ENCODE peak calls at places on chromosomes 12 and 14, in eight cellular contexts. One of them, this sample, is unnamed. For H3K27me3, the result is how much of the 10 kb centered on the place peaks cover.

GRCh38 chr14:59454131-59454530 is 11.0 kb downstream of the GPR135 start:
- DNase-seq in sigmoid colon: no peak
- DNase-seq in Peyer's patch: no peak
- DNase-seq in tibial artery: peak
- DNase-seq in left lung: no peak
- DNase-seq in pancreas: no peak
- DNase-seq in heart right ventricle: no peak
- DNase-seq in right atrium auricular region: peak
- DNase-seq in this sample: no peak

GRCh38 chr12:65335021-65335714 is 56.7 kb downstream of the MSRB3 start:
- DNase-seq in sigmoid colon: peak
- DNase-seq in Peyer's patch: no peak
- DNase-seq in tibial artery: no peak
- DNase-seq in left lung: no peak
- DNase-seq in pancreas: no peak
- DNase-seq in heart right ventricle: peak
- DNase-seq in right atrium auricular region: no peak
- DNase-seq in this sample: no peak

GRCh38 chr14:37142835-37143499 is 29.4 kb downstream of the SLC25A21 start:
- DNase-seq in sigmoid colon: no peak
- DNase-seq in Peyer's patch: no peak
- DNase-seq in tibial artery: no peak
- DNase-seq in left lung: no peak
- DNase-seq in pancreas: no peak
- DNase-seq in heart right ventricle: no peak
- DNase-seq in right atrium auricular region: no peak
- DNase-seq in this sample: no peak

GRCh38 chr12:104427547-104427938 is 29.2 kb upstream of the CHST11 start:
- DNase-seq in sigmoid colon: no peak
- DNase-seq in Peyer's patch: no peak
- DNase-seq in tibial artery: no peak
- DNase-seq in left lung: no peak
- DNase-seq in pancreas: no peak
- DNase-seq in heart right ventricle: no peak
- DNase-seq in right atrium auricular region: no peak
- DNase-seq in this sample: no peak

GRCh38 chr14:102056694-102057442 is 30.0 kb downstream of the HSP90AA1 start:
- DNase-seq in sigmoid colon: no peak
- DNase-seq in Peyer's patch: no peak
- DNase-seq in tibial artery: no peak
- DNase-seq in left lung: no peak
- DNase-seq in pancreas: no peak
- DNase-seq in heart right ventricle: no peak
- DNase-seq in right atrium auricular region: no peak
- DNase-seq in this sample: no peak

GRCh38 chr12:65263777-65264176 is 14.7 kb upstream of the MSRB3 start:
- DNase-seq in sigmoid colon: no peak
- DNase-seq in Peyer's patch: no peak
- DNase-seq in tibial artery: no peak
- DNase-seq in left lung: no peak
- DNase-seq in pancreas: no peak
- DNase-seq in heart right ventricle: no peak
- DNase-seq in right atrium auricular region: no peak
- DNase-seq in this sample: no peak

GRCh38 chr12:8689606-8690175 is 8.1 kb upstream of the RIMKLB start:
- DNase-seq in sigmoid colon: no peak
- DNase-seq in Peyer's patch: no peak
- DNase-seq in tibial artery: no peak
- DNase-seq in left lung: no peak
- DNase-seq in pancreas: no peak
- DNase-seq in heart right ventricle: no peak
- DNase-seq in right atrium auricular region: no peak
- DNase-seq in this sample: no peak

GRCh38 chr14:50257728-50258127 is 26.4 kb upstream of the SOS2 start:
- DNase-seq in sigmoid colon: no peak
- DNase-seq in Peyer's patch: no peak
- DNase-seq in tibial artery: no peak
- DNase-seq in left lung: no peak
- DNase-seq in pancreas: no peak
- DNase-seq in heart right ventricle: no peak
- DNase-seq in right atrium auricular region: no peak
- DNase-seq in this sample: no peak

GRCh38 chr12:75190846-75191245 is 18.8 kb downstream of the KCNC2 start:
- DNase-seq in sigmoid colon: no peak
- DNase-seq in Peyer's patch: no peak
- DNase-seq in tibial artery: no peak
- DNase-seq in left lung: no peak
- DNase-seq in pancreas: no peak
- DNase-seq in heart right ventricle: no peak
- DNase-seq in right atrium auricular region: no peak
- DNase-seq in this sample: no peak

GRCh38 chr14:92412912-92413311 is 89.9 kb downstream of the SLC24A4 start:
- DNase-seq in sigmoid colon: no peak
- DNase-seq in Peyer's patch: no peak
- DNase-seq in tibial artery: no peak
- DNase-seq in left lung: no peak
- DNase-seq in pancreas: no peak
- DNase-seq in heart right ventricle: no peak
- DNase-seq in right atrium auricular region: no peak
- DNase-seq in this sample: no peak

GRCh38 chr14:76698191-76698590 is 63.1 kb upstream of the VASH1 start:
- DNase-seq in sigmoid colon: no peak
- DNase-seq in Peyer's patch: peak
- DNase-seq in tibial artery: no peak
- DNase-seq in left lung: no peak
- DNase-seq in pancreas: no peak
- DNase-seq in heart right ventricle: no peak
- DNase-seq in right atrium auricular region: peak
- DNase-seq in this sample: no peak

GRCh38 chr12:1906579-1906978 is 11.9 kb downstream of the CACNA2D4 start:
- DNase-seq in sigmoid colon: no peak
- DNase-seq in Peyer's patch: no peak
- DNase-seq in tibial artery: no peak
- DNase-seq in left lung: no peak
- DNase-seq in pancreas: no peak
- DNase-seq in heart right ventricle: no peak
- DNase-seq in right atrium auricular region: no peak
- DNase-seq in this sample: no peak

GRCh38 chr14:24032727-24033418 is 18.9 kb upstream of the CARMIL3 start:
- DNase-seq in sigmoid colon: no peak
- DNase-seq in Peyer's patch: no peak
- DNase-seq in tibial artery: no peak
- DNase-seq in left lung: peak
- DNase-seq in pancreas: no peak
- DNase-seq in heart right ventricle: no peak
- DNase-seq in right atrium auricular region: peak
- DNase-seq in this sample: no peak

GRCh38 chr14:76947078-76947837 is 81.2 kb downstream of the IRF2BPL start:
- DNase-seq in sigmoid colon: peak
- DNase-seq in Peyer's patch: peak
- DNase-seq in tibial artery: peak
- DNase-seq in left lung: peak
- DNase-seq in pancreas: peak
- DNase-seq in heart right ventricle: peak
- DNase-seq in right atrium auricular region: peak
- DNase-seq in this sample: peak

GRCh38 chr14:24634158-24634557 is at the start of gene GZMB:
- DNase-seq in sigmoid colon: no peak
- DNase-seq in Peyer's patch: peak
- DNase-seq in tibial artery: no peak
- DNase-seq in left lung: no peak
- DNase-seq in pancreas: no peak
- DNase-seq in heart right ventricle: no peak
- DNase-seq in right atrium auricular region: no peak
- DNase-seq in this sample: no peak

DNA sequence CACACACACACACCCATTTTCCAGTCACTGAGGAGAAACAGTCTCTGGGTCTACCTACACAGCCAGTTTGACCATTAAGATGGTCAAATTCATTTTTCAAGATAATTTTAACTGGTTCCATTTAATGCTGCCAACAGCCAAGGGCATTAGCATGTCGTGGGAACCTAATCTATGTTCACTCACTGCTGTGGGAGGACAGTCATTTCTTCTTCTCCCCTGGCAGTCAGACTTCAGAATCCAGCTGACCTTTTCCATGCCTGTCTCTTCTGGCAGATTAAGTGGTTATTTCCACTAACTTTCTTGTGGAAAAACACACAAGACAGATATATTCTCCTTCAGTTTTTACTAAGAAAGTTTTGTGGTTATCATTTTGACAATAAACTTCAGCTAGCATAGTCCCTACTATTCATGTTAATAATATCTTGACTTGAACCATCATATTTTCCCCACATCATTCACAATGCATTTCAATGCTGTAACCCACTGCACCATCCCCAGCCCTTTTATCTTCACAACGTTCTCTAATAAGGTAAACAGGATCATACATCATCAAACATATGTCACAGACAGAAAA is 82.2 kb downstream of the DAD1 start:
- DNase-seq in sigmoid colon: no peak
- DNase-seq in Peyer's patch: no peak
- DNase-seq in tibial artery: no peak
- DNase-seq in left lung: no peak
- DNase-seq in pancreas: no peak
- DNase-seq in heart right ventricle: no peak
- DNase-seq in right atrium auricular region: no peak
- DNase-seq in this sample: no peak
- H3K4me3 ChIP-seq in sigmoid colon: no peak
- H3K4me3 ChIP-seq in Peyer's patch: no peak
- H3K4me3 ChIP-seq in tibial artery: no peak
- H3K4me3 ChIP-seq in left lung: no peak
- H3K4me3 ChIP-seq in pancreas: no peak
- H3K4me3 ChIP-seq in heart right ventricle: no peak
- H3K4me3 ChIP-seq in right atrium auricular region: no peak
- H3K4me3 ChIP-seq in this sample: no peak

GRCh38 chr12:54048694-54049093 is 4.9 kb upstream of the HOXC4 start:
- DNase-seq in sigmoid colon: no peak
- DNase-seq in Peyer's patch: no peak
- DNase-seq in tibial artery: no peak
- DNase-seq in left lung: no peak
- DNase-seq in pancreas: no peak
- DNase-seq in heart right ventricle: no peak
- DNase-seq in right atrium auricular region: no peak
- DNase-seq in this sample: no peak

GRCh38 chr12:54047160-54047963 is 6.3 kb upstream of the HOXC4 start:
- DNase-seq in sigmoid colon: no peak
- DNase-seq in Peyer's patch: no peak
- DNase-seq in tibial artery: no peak
- DNase-seq in left lung: no peak
- DNase-seq in pancreas: no peak
- DNase-seq in heart right ventricle: no peak
- DNase-seq in right atrium auricular region: no peak
- DNase-seq in this sample: no peak

GRCh38 chr12:54047964-54048303 is 5.7 kb upstream of the HOXC4 start:
- DNase-seq in sigmoid colon: no peak
- DNase-seq in Peyer's patch: no peak
- DNase-seq in tibial artery: no peak
- DNase-seq in left lung: no peak
- DNase-seq in pancreas: no peak
- DNase-seq in heart right ventricle: no peak
- DNase-seq in right atrium auricular region: no peak
- DNase-seq in this sample: no peak

GRCh38 chr12:54050479-54050805 is 3.2 kb upstream of the HOXC4 start:
- DNase-seq in sigmoid colon: no peak
- DNase-seq in Peyer's patch: no peak
- DNase-seq in tibial artery: no peak
- DNase-seq in left lung: no peak
- DNase-seq in pancreas: no peak
- DNase-seq in heart right ventricle: no peak
- DNase-seq in right atrium auricular region: no peak
- DNase-seq in this sample: no peak

GRCh38 chr12:54049164-54049563 is 4.5 kb upstream of the HOXC4 start:
- DNase-seq in sigmoid colon: no peak
- DNase-seq in Peyer's patch: no peak
- DNase-seq in tibial artery: no peak
- DNase-seq in left lung: no peak
- DNase-seq in pancreas: no peak
- DNase-seq in heart right ventricle: no peak
- DNase-seq in right atrium auricular region: no peak
- DNase-seq in this sample: no peak
- H3K27me3 ChIP-seq in sigmoid colon: half or more
- H3K27me3 ChIP-seq in Peyer's patch: under half
- H3K27me3 ChIP-seq in tibial artery: under half
- H3K27me3 ChIP-seq in left lung: half or more
- H3K27me3 ChIP-seq in pancreas: under half
- H3K27me3 ChIP-seq in heart right ventricle: half or more
- H3K27me3 ChIP-seq in right atrium auricular region: under half
- H3K27me3 ChIP-seq in this sample: under half

GRCh38 chr14:88825078-88825458 is 617 bp downstream of the TTC8 start:
- DNase-seq in sigmoid colon: no peak
- DNase-seq in Peyer's patch: no peak
- DNase-seq in tibial artery: no peak
- DNase-seq in left lung: no peak
- DNase-seq in pancreas: no peak
- DNase-seq in heart right ventricle: no peak
- DNase-seq in right atrium auricular region: no peak
- DNase-seq in this sample: no peak
- H3K4me3 ChIP-seq in sigmoid colon: peak
- H3K4me3 ChIP-seq in Peyer's patch: peak
- H3K4me3 ChIP-seq in tibial artery: peak
- H3K4me3 ChIP-seq in left lung: peak
- H3K4me3 ChIP-seq in pancreas: peak
- H3K4me3 ChIP-seq in heart right ventricle: peak
- H3K4me3 ChIP-seq in right atrium auricular region: peak
- H3K4me3 ChIP-seq in this sample: peak

GRCh38 chr12:85275359-85275758 is 4.7 kb upstream of the ALX1 start:
- DNase-seq in sigmoid colon: peak
- DNase-seq in Peyer's patch: no peak
- DNase-seq in tibial artery: no peak
- DNase-seq in left lung: no peak
- DNase-seq in pancreas: no peak
- DNase-seq in heart right ventricle: no peak
- DNase-seq in right atrium auricular region: no peak
- DNase-seq in this sample: no peak

GRCh38 chr12:85278598-85279448 is 1.2 kb upstream of the ALX1 start:
- DNase-seq in sigmoid colon: no peak
- DNase-seq in Peyer's patch: no peak
- DNase-seq in tibial artery: no peak
- DNase-seq in left lung: no peak
- DNase-seq in pancreas: no peak
- DNase-seq in heart right ventricle: no peak
- DNase-seq in right atrium auricular region: no peak
- DNase-seq in this sample: no peak

GRCh38 chr12:85273411-85274075 is 6.5 kb upstream of the ALX1 start:
- DNase-seq in sigmoid colon: peak
- DNase-seq in Peyer's patch: no peak
- DNase-seq in tibial artery: no peak
- DNase-seq in left lung: no peak
- DNase-seq in pancreas: no peak
- DNase-seq in heart right ventricle: no peak
- DNase-seq in right atrium auricular region: no peak
- DNase-seq in this sample: no peak

GRCh38 chr12:85277900-85278597 is 2.0 kb upstream of the ALX1 start:
- DNase-seq in sigmoid colon: peak
- DNase-seq in Peyer's patch: peak
- DNase-seq in tibial artery: no peak
- DNase-seq in left lung: no peak
- DNase-seq in pancreas: no peak
- DNase-seq in heart right ventricle: no peak
- DNase-seq in right atrium auricular region: no peak
- DNase-seq in this sample: no peak

DNA sequence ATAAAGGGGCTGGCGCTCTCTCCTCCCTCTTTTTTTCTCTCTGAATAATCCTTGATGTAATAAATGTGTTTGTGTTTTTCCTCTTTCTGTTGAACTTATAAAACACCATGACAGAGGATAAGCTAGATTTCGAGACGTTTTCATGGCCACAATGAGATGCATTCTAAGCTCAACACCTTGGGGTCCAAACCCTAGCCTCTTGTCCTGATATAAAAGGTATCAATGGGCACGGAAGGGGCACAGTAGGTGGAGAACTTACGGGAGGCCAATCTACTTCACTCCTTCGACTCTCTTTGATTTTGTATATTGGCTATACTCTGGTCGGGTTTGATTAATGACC is 6.0 kb upstream of the ALX1 start:
- DNase-seq in sigmoid colon: no peak
- DNase-seq in Peyer's patch: no peak
- DNase-seq in tibial artery: no peak
- DNase-seq in left lung: no peak
- DNase-seq in pancreas: no peak
- DNase-seq in heart right ventricle: no peak
- DNase-seq in right atrium auricular region: no peak
- DNase-seq in this sample: no peak
- H3K27me3 ChIP-seq in sigmoid colon: half or more
- H3K27me3 ChIP-seq in Peyer's patch: under half
- H3K27me3 ChIP-seq in tibial artery: under half
- H3K27me3 ChIP-seq in left lung: half or more
- H3K27me3 ChIP-seq in pancreas: under half
- H3K27me3 ChIP-seq in heart right ventricle: half or more
- H3K27me3 ChIP-seq in right atrium auricular region: under half
- H3K27me3 ChIP-seq in this sample: half or more